ENCODE peak calls at places on chromosomes 16 and 17, in four cellular contexts. K, D, J and E are unnamed samples.

GRCh38 chr17:77460514-77461046 is 319.8 kb downstream of the SEC14L1 start:
- DNase-seq in K (no peak), D (no peak), J (no peak), E (no peak)

GRCh38 chr17:80109713-80110446 is 8.5 kb downstream of the GAA start:
- DNase-seq in K (no peak), D (no peak), J (no peak), E (no peak)

GRCh38 chr17:73711184-73711583 is 66.9 kb upstream of the SDK2 start:
- DNase-seq in K (no peak), D (no peak), J (no peak), E (no peak)

GRCh38 chr16:1614226-1615102 is 2.3 kb downstream of the CRAMP1 start:
- DNase-seq in K (no peak), D (peak; percentile 43), J (no peak), E (peak; percentile 54)

GRCh38 chr16:73086108-73086507 is 38.2 kb upstream of the ZFHX3 start:
- DNase-seq in K (no peak), D (no peak), J (no peak), E (no peak)

GRCh38 chr16:50178397-50179018 is 25.4 kb downstream of the TENT4B start:
- DNase-seq in K (no peak), D (no peak), J (no peak), E (no peak)

GRCh38 chr16:22093952-22094351 is 1.6 kb downstream of the VWA3A start:
- DNase-seq in K (no peak), D (no peak), J (no peak), E (no peak)

GRCh38 chr16:6732166-6732565 is 600.5 kb upstream of the RBFOX1 start:
- DNase-seq in K (no peak), D (no peak), J (no peak), E (no peak)

GRCh38 chr16:5693426-5693825 is 595.8 kb upstream of the EEF2KMT start:
- DNase-seq in K (no peak), D (no peak), J (no peak), E (no peak)

GRCh38 chr17:66340720-66341119 is 38.3 kb downstream of the PRKCA start:
- DNase-seq in K (no peak), D (no peak), J (no peak), E (no peak)

GRCh38 chr16:4811242-4811641 is 8.8 kb upstream of the ROGDI start:
- DNase-seq in K (no peak), D (no peak), J (no peak), E (no peak)